ENCODE peak calls at places on chromosome 1, in nine cellular contexts. F is stomach, X is esophagus squamous epithelium, O is body of pancreas, J is A549, L is tibial nerve, Q is HepG2, N is adrenal gland, U is ovary. H is an unnamed sample.

GRCh38 chr1:234214129-234214910 is 158.9 kb upstream of the COA6 start:
- DNase-seq in F (no peak), X (no peak), O (peak; percentile 39), J (no peak), L (no peak), Q (no peak), N (peak; percentile 66), U (no peak), H (no peak)

GRCh38 chr1:236282159-236282716 is 480 bp upstream of the ERO1B start:
- DNase-seq in F (no peak), X (no peak), O (no peak), J (no peak), L (peak; percentile 17), Q (no peak), N (no peak), U (no peak), H (no peak)

GRCh38 chr1:28437260-28437923 is 67.9 kb downstream of the PHACTR4 start:
- DNase-seq in F (no peak), X (no peak), O (peak; percentile 31), J (no peak), L (no peak), Q (peak; percentile 58), N (peak; percentile 86), U (peak; percentile 26), H (no peak)

GRCh38 chr1:30966690-30967369 is 58.3 kb upstream of the SDC3 start:
- DNase-seq in F (no peak), X (no peak), O (no peak), J (no peak), L (no peak), Q (peak; percentile 20), N (peak; percentile 79), U (peak; percentile 31), H (peak; percentile 16)

GRCh38 chr1:234497589-234497988 is 18.6 kb upstream of the TARBP1 start:
- DNase-seq in F (no peak), X (no peak), O (no peak), J (no peak), L (no peak), Q (no peak), N (no peak), U (no peak), H (no peak)

GRCh38 chr1:241749924-241750695 is 97.9 kb upstream of the EXO1 start:
- DNase-seq in F (no peak), X (no peak), O (no peak), J (no peak), L (no peak), Q (no peak), N (no peak), U (no peak), H (no peak)

GRCh38 chr1:112841825-112842224 is 114.2 kb downstream of the SLC16A1 start:
- DNase-seq in F (no peak), X (no peak), O (no peak), J (no peak), L (no peak), Q (no peak), N (no peak), U (no peak), H (no peak)

GRCh38 chr1:153563339-153563952 is 2.2 kb downstream of the S100A2 start:
- DNase-seq in F (no peak), X (no peak), O (no peak), J (no peak), L (no peak), Q (no peak), N (no peak), U (no peak), H (no peak)

GRCh38 chr1:56526571-56527174 is 52.7 kb downstream of the PLPP3 start:
- DNase-seq in F (no peak), X (no peak), O (no peak), J (no peak), L (no peak), Q (no peak), N (no peak), U (no peak), H (no peak)

GRCh38 chr1:8870605-8871538 is 7.6 kb downstream of the ENO1 start:
- DNase-seq in F (no peak), X (no peak), O (no peak), J (no peak), L (no peak), Q (no peak), N (no peak), U (no peak), H (no peak)

GRCh38 chr1:207920481-207921050 is 9.6 kb upstream of the CD34 start:
- DNase-seq in F (no peak), X (no peak), O (no peak), J (no peak), L (no peak), Q (no peak), N (no peak), U (no peak), H (no peak)

GRCh38 chr1:210104103-210104502 is 128.5 kb upstream of the SERTAD4 start:
- DNase-seq in F (no peak), X (no peak), O (no peak), J (no peak), L (no peak), Q (no peak), N (no peak), U (no peak), H (no peak)

GRCh38 chr1:164622057-164622840 is 63.3 kb downstream of the PBX1 start:
- DNase-seq in F (no peak), X (no peak), O (no peak), J (no peak), L (no peak), Q (no peak), N (no peak), U (no peak), H (no peak)

GRCh38 chr1:53826367-53826766 is 11.7 kb downstream of the NDC1 start:
- DNase-seq in F (no peak), X (no peak), O (no peak), J (peak; percentile 7), L (no peak), Q (no peak), N (no peak), U (no peak), H (no peak)

GRCh38 chr1:32241011-32241763 is 5.8 kb upstream of the FAM167B start:
- DNase-seq in F (peak; percentile 66), X (no peak), O (peak; percentile 76), J (peak; percentile 42), L (no peak), Q (no peak), N (peak; percentile 87), U (peak; percentile 74), H (no peak)

GRCh38 chr1:58968360-58968952 is 184.6 kb upstream of the JUN start:
- DNase-seq in F (peak; percentile 87), X (no peak), O (peak; percentile 87), J (no peak), L (peak; percentile 62), Q (no peak), N (peak; percentile 93), U (peak; percentile 76), H (no peak)

GRCh38 chr1:238738942-238739341 is 647.4 kb upstream of the CHRM3 start:
- DNase-seq in F (no peak), X (no peak), O (no peak), J (no peak), L (no peak), Q (no peak), N (no peak), U (no peak), H (no peak)

GRCh38 chr1:209704584-209704983 is at the start of gene HSD11B1:
- DNase-seq in F (peak; percentile 35), X (no peak), O (peak; percentile 34), J (no peak), L (peak; percentile 66), Q (no peak), N (peak; percentile 73), U (peak; percentile 83), H (no peak)

GRCh38 chr1:26287033-26287711 is 7.3 kb downstream of the SH3BGRL3 start:
- DNase-seq in F (peak; percentile 44), X (no peak), O (no peak), J (no peak), L (no peak), Q (no peak), N (peak; percentile 65), U (no peak), H (no peak)

GRCh38 chr1:183622013-183622412 is 13.6 kb downstream of the ARPC5 start:
- DNase-seq in F (no peak), X (no peak), O (no peak), J (no peak), L (no peak), Q (no peak), N (no peak), U (no peak), H (no peak)

GRCh38 chr1:183619719-183620118 is 15.9 kb downstream of the ARPC5 start:
- DNase-seq in F (no peak), X (no peak), O (no peak), J (no peak), L (no peak), Q (no peak), N (no peak), U (no peak), H (no peak)

GRCh38 chr1:183620311-183620710 is 15.3 kb downstream of the ARPC5 start:
- DNase-seq in F (no peak), X (no peak), O (no peak), J (no peak), L (no peak), Q (no peak), N (no peak), U (no peak), H (no peak)

GRCh38 chr1:183628537-183628936 is 7.0 kb downstream of the ARPC5 start:
- DNase-seq in F (no peak), X (no peak), O (no peak), J (no peak), L (no peak), Q (no peak), N (no peak), U (no peak), H (no peak)

GRCh38 chr1:183622884-183623785 is 12.4 kb downstream of the ARPC5 start:
- DNase-seq in F (peak; percentile 50), X (no peak), O (peak; percentile 49), J (peak; percentile 43), L (no peak), Q (peak; percentile 61), N (peak; percentile 82), U (peak; percentile 54), H (peak; percentile 36)
- TF ChIP-seq POLR2A in F (no peak), X (no peak), O (no peak), J (no peak), L (no peak), Q (no peak), N (no peak), U (no peak), H (no peak)

GRCh38 chr1:16162163-16162822 is 6.4 kb upstream of the EPHA2 start:
- DNase-seq in F (peak; percentile 71), X (no peak), O (no peak), J (no peak), L (no peak), Q (no peak), N (no peak), U (no peak), H (no peak)
- TF ChIP-seq POLR2A in F (no peak), X (no peak), O (no peak), J (no peak), L (no peak), Q (no peak), N (no peak), U (no peak), H (no peak)

GRCh38 chr1:187384504-187384903 is 555.8 kb downstream of the PLA2G4A start:
- DNase-seq in F (no peak), X (no peak), O (no peak), J (no peak), L (no peak), Q (no peak), N (no peak), U (no peak), H (no peak)
- TF ChIP-seq POLR2A in F (no peak), X (no peak), O (no peak), J (no peak), L (no peak), Q (no peak), N (no peak), U (no peak), H (no peak)

GRCh38 chr1:67429528-67430357 is 459 bp downstream of the SERBP1 start:
- DNase-seq in F (peak; percentile 31), X (no peak), O (peak; percentile 37), J (no peak), L (no peak), Q (no peak), N (peak; percentile 65), U (peak; percentile 53), H (no peak)
- TF ChIP-seq POLR2A in F (no peak), X (no peak), O (no peak), J (peak; percentile 31), L (no peak), Q (peak; percentile 15), N (no peak), U (no peak), H (peak; percentile 62)

H was measured in H54.